ENCODE peak calls at places on chromosomes 3 and 15, in ten cellular contexts. S, K, L, W, T, H, U, V, F and Z are unnamed samples.

GRCh38 chr15:64583983-64584382 is 123.6 kb downstream of the ZNF609 start:
- ATAC-seq in S (peak; percentile 32), L (no peak), K (no peak), V (no peak), H (no peak), T (no peak), W (no peak), F (no peak), U (no peak), Z (no peak)

GRCh38 chr15:39188930-39189329 is 391.9 kb upstream of the THBS1 start:
- ATAC-seq in L (no peak), V (no peak), F (no peak), T (peak; percentile 62), K (peak; percentile 72), S (no peak), U (peak; percentile 43), W (no peak), H (no peak), Z (peak; percentile 35)

GRCh38 chr15:90955911-90956310 is 1.2 kb downstream of the RCCD1 start:
- ATAC-seq in H (no peak), S (no peak), T (peak; percentile 3), V (no peak), U (no peak), L (no peak), K (no peak), F (no peak), W (no peak), Z (no peak)

GRCh38 chr15:62920569-62921502 is 121.7 kb upstream of the TPM1 start:
- ATAC-seq in L (peak; percentile 76), K (peak; percentile 84), T (no peak), S (no peak), F (no peak), W (peak; percentile 81), U (peak; percentile 75), V (no peak), H (no peak), Z (peak; percentile 69)

GRCh38 chr15:62060116-62060895 is at the start of gene VPS13C:
- ATAC-seq in V (peak; percentile 92), U (peak; percentile 98), L (peak; percentile 100), S (peak; percentile 93), F (peak; percentile 93), T (peak; percentile 91), K (peak; percentile 76), W (peak; percentile 100), H (peak; percentile 85), Z (peak; percentile 94)

GRCh38 chr3:168036654-168037419 is 58.9 kb downstream of the GOLIM4 start:
- ATAC-seq in W (no peak), F (no peak), H (no peak), V (no peak), L (no peak), T (no peak), K (no peak), U (no peak), S (no peak), Z (no peak)

GRCh38 chr3:177337548-177338331 is 140.5 kb upstream of the TBL1XR1 start:
- ATAC-seq in U (no peak), F (peak; percentile 38), L (no peak), S (peak; percentile 58), K (peak; percentile 68), H (peak; percentile 89), W (no peak), V (peak; percentile 96), T (peak; percentile 52), Z (peak; percentile 24)

GRCh38 chr3:110226645-110227044 is 845.0 kb upstream of the NECTIN3 start:
- ATAC-seq in V (no peak), H (no peak), T (no peak), S (no peak), U (no peak), W (no peak), K (no peak), L (no peak), F (no peak), Z (no peak)

GRCh38 chr15:41969851-41970431 is 2.4 kb downstream of the EHD4 start:
- ATAC-seq in H (peak; percentile 45), K (no peak), L (no peak), T (no peak), V (no peak), U (no peak), W (no peak), S (peak; percentile 4), F (no peak), Z (no peak)

GRCh38 chr3:133536635-133536980 is 36.9 kb upstream of the CDV3 start:
- ATAC-seq in V (no peak), F (no peak), U (peak; percentile 25), L (peak; percentile 56), W (no peak), K (no peak), S (no peak), T (no peak), H (no peak), Z (no peak)

GRCh38 chr3:61841111-61841845 is 279.9 kb downstream of the PTPRG start:
- ATAC-seq in H (no peak), F (no peak), V (no peak), K (no peak), W (no peak), L (peak; percentile 67), T (no peak), U (peak; percentile 60), S (no peak), Z (no peak)

GRCh38 chr3:41932511-41932910 is 29.4 kb downstream of the ULK4 start:
- ATAC-seq in S (no peak), W (no peak), V (no peak), T (peak; percentile 23), U (no peak), L (no peak), F (no peak), H (no peak), K (peak; percentile 69), Z (no peak)

GRCh38 chr3:137294139-137294538 is 336.4 kb downstream of the IL20RB start:
- ATAC-seq in K (no peak), W (no peak), F (no peak), T (no peak), U (no peak), S (no peak), H (no peak), V (no peak), L (no peak), Z (no peak)

GRCh38 chr3:184554470-184554869 is 7.1 kb upstream of the EPHB3 start:
- ATAC-seq in S (no peak), T (no peak), H (no peak), L (no peak), W (no peak), F (no peak), K (no peak), U (no peak), V (no peak), Z (no peak)

GRCh38 chr3:133459400-133459799 is 59.5 kb downstream of the BFSP2 start:
- ATAC-seq in H (no peak), V (no peak), K (no peak), U (peak; percentile 79), T (no peak), W (peak; percentile 76), L (peak; percentile 82), S (no peak), F (no peak), Z (no peak)

GRCh38 chr3:4889896-4890295 is 89.3 kb upstream of the BHLHE40 start:
- ATAC-seq in S (no peak), U (no peak), T (no peak), H (no peak), L (no peak), K (no peak), V (no peak), F (no peak), W (no peak), Z (peak; percentile 51)

GRCh38 chr3:159898147-159898546 is 90.5 kb upstream of the IL12A start:
- ATAC-seq in U (no peak), W (peak; percentile 38), L (peak; percentile 37), F (no peak), K (no peak), S (no peak), T (no peak), V (no peak), H (no peak), Z (no peak)

GRCh38 chr15:81113861-81114261 is 20.2 kb upstream of the CFAP161 start:
- ATAC-seq in F (no peak), L (no peak), T (peak; percentile 78), S (no peak), W (no peak), V (no peak), U (no peak), H (no peak), K (peak; percentile 53), Z (no peak)

GRCh38 chr3:126352476-126353454 is 4.4 kb downstream of the KLF15 start:
- ATAC-seq in U (peak; percentile 21), T (no peak), S (no peak), H (no peak), W (no peak), K (no peak), F (no peak), L (no peak), V (no peak), Z (no peak)

GRCh38 chr3:128879991-128880390 is 571 bp downstream of the ACAD9 start:
- ATAC-seq in H (no peak), V (no peak), K (peak; percentile 10), U (no peak), W (no peak), L (no peak), S (no peak), T (no peak), F (no peak), Z (peak; percentile 5)

GRCh38 chr3:46006646-46007045 is 11.0 kb upstream of the FYCO1 start:
- ATAC-seq in S (no peak), K (peak; percentile 48), H (no peak), U (peak; percentile 39), F (no peak), L (peak; percentile 78), T (peak; percentile 37), W (peak; percentile 89), V (no peak), Z (no peak)

GRCh38 chr3:112143689-112144088 is 10.6 kb upstream of the GCSAM start:
- ATAC-seq in W (no peak), V (peak; percentile 50), U (no peak), H (peak; percentile 45), K (no peak), F (peak; percentile 33), T (no peak), L (no peak), S (no peak), Z (no peak)

GRCh38 chr3:134687642-134688041 is 36.8 kb upstream of the KY start:
- ATAC-seq in K (no peak), H (no peak), W (no peak), F (no peak), U (no peak), S (no peak), V (no peak), L (no peak), T (no peak), Z (no peak)

GRCh38 chr15:92019706-92020105 is 166.2 kb downstream of the SLCO3A1 start:
- ATAC-seq in W (no peak), L (no peak), K (no peak), V (no peak), T (no peak), F (no peak), H (no peak), S (no peak), U (no peak), Z (no peak)